ENCODE peak calls at places on chromosomes 11 and 22, in seven cellular contexts. One of them, this sample, is unnamed.

GRCh38 chr22:42676059-42676607 is 26.9 kb upstream of the CYB5R3 start:
- DNase-seq in body of pancreas: no peak
- DNase-seq in AG10803: peak; percentile 77
- DNase-seq in pancreas: no peak
- DNase-seq in WTC11: no peak
- DNase-seq in HFFc6: no peak
- DNase-seq in HCT116: no peak
- DNase-seq in this sample: no peak

GRCh38 chr11:9680028-9680427 is 16.2 kb downstream of the SWAP70 start:
- DNase-seq in body of pancreas: no peak
- DNase-seq in AG10803: no peak
- DNase-seq in pancreas: no peak
- DNase-seq in WTC11: no peak
- DNase-seq in HFFc6: no peak
- DNase-seq in HCT116: no peak
- DNase-seq in this sample: no peak

GRCh38 chr22:47452184-47452583 is 689.7 kb downstream of the TBC1D22A start:
- DNase-seq in body of pancreas: no peak
- DNase-seq in AG10803: no peak
- DNase-seq in pancreas: no peak
- DNase-seq in WTC11: peak; percentile 43
- DNase-seq in HFFc6: no peak
- DNase-seq in HCT116: peak; percentile 68
- DNase-seq in this sample: no peak

GRCh38 chr11:2108675-2109481 is 30.3 kb downstream of the IGF2 start:
- DNase-seq in body of pancreas: no peak
- DNase-seq in AG10803: no peak
- DNase-seq in pancreas: no peak
- DNase-seq in WTC11: no peak
- DNase-seq in HFFc6: no peak
- DNase-seq in HCT116: no peak
- DNase-seq in this sample: peak; percentile 28

GRCh38 chr11:134993691-134994243 is 581.7 kb upstream of the B3GAT1 start:
- DNase-seq in body of pancreas: no peak
- DNase-seq in AG10803: no peak
- DNase-seq in pancreas: no peak
- DNase-seq in WTC11: no peak
- DNase-seq in HFFc6: no peak
- DNase-seq in HCT116: no peak
- DNase-seq in this sample: no peak

GRCh38 chr11:596374-596773 is 19.4 kb downstream of the IRF7 start:
- DNase-seq in body of pancreas: no peak
- DNase-seq in AG10803: no peak
- DNase-seq in pancreas: no peak
- DNase-seq in WTC11: no peak
- DNase-seq in HFFc6: no peak
- DNase-seq in HCT116: no peak
- DNase-seq in this sample: no peak

GRCh38 chr11:1852885-1853284 is at the start of gene LSP1:
- DNase-seq in body of pancreas: no peak
- DNase-seq in AG10803: no peak
- DNase-seq in pancreas: no peak
- DNase-seq in WTC11: no peak
- DNase-seq in HFFc6: no peak
- DNase-seq in HCT116: no peak
- DNase-seq in this sample: peak; percentile 80

GRCh38 chr11:2383823-2384722 is 7.0 kb downstream of the CD81 start:
- DNase-seq in body of pancreas: no peak
- DNase-seq in AG10803: no peak
- DNase-seq in pancreas: no peak
- DNase-seq in WTC11: peak; percentile 63
- DNase-seq in HFFc6: no peak
- DNase-seq in HCT116: no peak
- DNase-seq in this sample: no peak

GRCh38 chr22:25540128-25540790 is 24.2 kb upstream of the GRK3 start:
- DNase-seq in body of pancreas: no peak
- DNase-seq in AG10803: no peak
- DNase-seq in pancreas: no peak
- DNase-seq in WTC11: no peak
- DNase-seq in HFFc6: no peak
- DNase-seq in HCT116: no peak
- DNase-seq in this sample: no peak

GRCh38 chr11:14366936-14367335 is 8.0 kb upstream of the RRAS2 start:
- DNase-seq in body of pancreas: no peak
- DNase-seq in AG10803: no peak
- DNase-seq in pancreas: no peak
- DNase-seq in WTC11: no peak
- DNase-seq in HFFc6: no peak
- DNase-seq in HCT116: no peak
- DNase-seq in this sample: no peak

GRCh38 chr22:35349368-35349703 is 31.6 kb upstream of the HMOX1 start:
- DNase-seq in body of pancreas: no peak
- DNase-seq in AG10803: no peak
- DNase-seq in pancreas: no peak
- DNase-seq in WTC11: no peak
- DNase-seq in HFFc6: no peak
- DNase-seq in HCT116: no peak
- DNase-seq in this sample: no peak

GRCh38 chr11:131691558-131692041 is 321.2 kb downstream of the NTM start:
- DNase-seq in body of pancreas: no peak
- DNase-seq in AG10803: peak; percentile 13
- DNase-seq in pancreas: no peak
- DNase-seq in WTC11: peak; percentile 72
- DNase-seq in HFFc6: no peak
- DNase-seq in HCT116: no peak
- DNase-seq in this sample: no peak
- TF ChIP-seq CTCF in body of pancreas: peak; percentile 19
- TF ChIP-seq CTCF in AG10803: peak; percentile 53
- TF ChIP-seq CTCF in pancreas: peak; percentile 18
- TF ChIP-seq CTCF in WTC11: peak; percentile 76
- TF ChIP-seq CTCF in HFFc6: peak; percentile 84
- TF ChIP-seq CTCF in HCT116: no peak
- TF ChIP-seq CTCF in this sample: peak; percentile 49

GRCh38 chr11:20355221-20356219 is 8.0 kb upstream of the HTATIP2 start:
- DNase-seq in body of pancreas: peak; percentile 27
- DNase-seq in AG10803: peak; percentile 51
- DNase-seq in pancreas: no peak
- DNase-seq in WTC11: peak; percentile 46
- DNase-seq in HFFc6: peak; percentile 50
- DNase-seq in HCT116: peak; percentile 54
- DNase-seq in this sample: no peak
- TF ChIP-seq CTCF in body of pancreas: peak; percentile 37
- TF ChIP-seq CTCF in AG10803: peak; percentile 77
- TF ChIP-seq CTCF in pancreas: peak; percentile 49
- TF ChIP-seq CTCF in WTC11: peak; percentile 40
- TF ChIP-seq CTCF in HFFc6: peak; percentile 82
- TF ChIP-seq CTCF in HCT116: peak; percentile 28
- TF ChIP-seq CTCF in this sample: peak; percentile 41

GRCh38 chr11:122879785-122880184 is 2.8 kb upstream of the JHY start:
- DNase-seq in body of pancreas: no peak
- DNase-seq in AG10803: no peak
- DNase-seq in pancreas: no peak
- DNase-seq in WTC11: no peak
- DNase-seq in HFFc6: no peak
- DNase-seq in HCT116: no peak
- DNase-seq in this sample: no peak
- TF ChIP-seq CTCF in body of pancreas: no peak
- TF ChIP-seq CTCF in AG10803: no peak
- TF ChIP-seq CTCF in pancreas: no peak
- TF ChIP-seq CTCF in WTC11: no peak
- TF ChIP-seq CTCF in HFFc6: no peak
- TF ChIP-seq CTCF in HCT116: no peak
- TF ChIP-seq CTCF in this sample: no peak

DNA sequence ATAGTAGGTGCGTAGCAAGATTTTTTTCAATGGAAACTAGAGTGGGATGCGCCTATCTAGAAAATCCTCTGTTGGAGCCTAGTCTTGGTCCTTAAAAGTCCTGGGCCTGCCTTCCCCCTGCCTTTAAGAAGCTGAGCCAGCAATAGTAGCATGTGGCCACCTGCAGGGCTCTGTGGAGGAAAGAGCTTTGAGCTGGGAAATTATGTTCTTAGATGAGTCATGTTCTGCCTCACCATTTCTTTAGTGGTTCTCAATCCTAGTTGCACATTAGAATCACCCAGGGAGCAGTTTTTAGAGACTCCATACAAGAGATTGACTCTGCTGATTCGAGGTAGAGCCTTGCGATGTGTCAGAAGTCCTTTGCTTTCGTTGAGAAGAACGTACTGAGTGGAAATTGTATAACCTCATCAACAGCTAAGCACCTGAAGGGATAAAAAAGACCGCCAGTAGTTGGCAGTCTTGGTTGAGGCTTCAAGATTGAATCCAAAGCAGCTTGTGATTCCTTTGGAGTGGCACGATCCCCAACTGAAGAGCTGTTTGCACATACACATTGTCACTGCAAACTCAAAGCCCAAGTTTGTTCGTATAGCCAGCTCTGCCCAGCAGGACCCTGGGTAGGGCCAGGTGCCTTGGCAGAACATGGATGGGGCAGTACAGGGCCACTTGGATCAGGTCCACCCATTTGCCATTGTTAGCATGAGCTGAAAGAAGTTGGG is 133.3 kb downstream of the COMMD9 start:
- DNase-seq in body of pancreas: no peak
- DNase-seq in AG10803: peak; percentile 37
- DNase-seq in pancreas: no peak
- DNase-seq in WTC11: no peak
- DNase-seq in HFFc6: peak; percentile 41
- DNase-seq in HCT116: no peak
- DNase-seq in this sample: no peak
- TF ChIP-seq CTCF in body of pancreas: no peak
- TF ChIP-seq CTCF in AG10803: peak; percentile 31
- TF ChIP-seq CTCF in pancreas: no peak
- TF ChIP-seq CTCF in WTC11: no peak
- TF ChIP-seq CTCF in HFFc6: peak; percentile 32
- TF ChIP-seq CTCF in HCT116: no peak
- TF ChIP-seq CTCF in this sample: no peak

DNA sequence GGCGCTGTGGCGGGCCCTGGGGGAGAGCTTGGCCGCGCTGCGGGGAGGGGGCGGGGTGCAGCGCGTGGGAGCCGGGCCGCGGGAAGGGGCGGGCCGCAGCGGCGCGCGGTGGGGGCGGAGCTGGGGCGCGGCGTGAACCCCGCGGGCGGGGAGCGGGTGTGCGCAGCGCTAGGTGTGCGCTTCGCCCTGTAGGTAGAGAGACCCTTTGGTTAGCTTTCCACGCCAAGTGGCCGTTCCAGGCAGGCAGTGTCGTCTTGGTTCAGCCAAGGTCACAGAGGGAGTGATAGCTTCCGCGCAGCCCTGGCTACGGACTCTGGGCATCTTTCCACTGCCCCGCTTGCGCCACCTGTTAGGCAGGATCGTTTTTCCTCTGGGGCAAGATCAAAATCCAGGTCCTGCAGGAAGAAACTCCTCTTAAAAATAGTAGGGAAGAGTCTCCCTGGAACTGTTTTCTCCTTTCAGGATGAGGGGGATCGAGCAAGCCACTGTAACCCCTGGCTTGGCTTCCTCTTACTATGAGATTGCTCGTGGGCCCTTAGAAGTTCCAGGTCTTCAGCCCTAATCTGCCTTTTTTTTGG is 434 bp downstream of the BANF1 start:
- DNase-seq in body of pancreas: peak; percentile 79
- DNase-seq in AG10803: peak; percentile 44
- DNase-seq in pancreas: peak; percentile 78
- DNase-seq in WTC11: no peak
- DNase-seq in HFFc6: peak; percentile 21
- DNase-seq in HCT116: no peak
- DNase-seq in this sample: peak; percentile 73
- TF ChIP-seq CTCF in body of pancreas: no peak
- TF ChIP-seq CTCF in AG10803: peak; percentile 32
- TF ChIP-seq CTCF in pancreas: no peak
- TF ChIP-seq CTCF in WTC11: no peak
- TF ChIP-seq CTCF in HFFc6: peak; percentile 25
- TF ChIP-seq CTCF in HCT116: no peak
- TF ChIP-seq CTCF in this sample: no peak

DNA sequence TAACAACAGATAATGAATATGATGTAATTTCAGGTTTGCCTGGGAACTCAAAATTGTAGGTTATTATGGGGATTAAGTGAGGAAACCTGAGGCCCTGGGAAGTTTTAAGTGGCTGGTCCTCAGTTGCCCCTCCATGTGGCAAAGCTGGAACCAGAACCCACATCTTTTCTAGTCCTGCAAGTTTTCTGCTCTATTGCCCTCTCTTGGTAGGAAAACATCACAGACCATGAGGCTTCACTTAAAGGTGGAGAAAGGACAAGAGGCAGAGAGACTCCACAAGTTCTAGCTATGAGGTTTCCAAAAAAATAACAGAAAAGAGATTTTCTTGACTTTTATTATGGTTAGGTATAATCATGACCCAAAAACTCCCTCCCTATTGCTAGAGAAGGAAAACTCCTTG is 115.5 kb upstream of the DDI1 start:
- DNase-seq in body of pancreas: no peak
- DNase-seq in AG10803: no peak
- DNase-seq in pancreas: no peak
- DNase-seq in WTC11: no peak
- DNase-seq in HFFc6: no peak
- DNase-seq in HCT116: no peak
- DNase-seq in this sample: no peak
- TF ChIP-seq CTCF in body of pancreas: no peak
- TF ChIP-seq CTCF in AG10803: no peak
- TF ChIP-seq CTCF in pancreas: no peak
- TF ChIP-seq CTCF in WTC11: no peak
- TF ChIP-seq CTCF in HFFc6: peak; percentile 29
- TF ChIP-seq CTCF in HCT116: no peak
- TF ChIP-seq CTCF in this sample: no peak

This sample was measured in lower lobe of right lung.